ENCODE peak calls at places on chromosomes 7 and 10, in eight cellular contexts. S is fibroblast of lung, H is endodermal cell, V is psoas muscle, W is tibial artery, Y is AG04450, F is AG09309, J is body of pancreas. E is an unnamed sample.

GRCh38 chr10:32938554-32939061 is 19.4 kb downstream of the ITGB1 start:
- DNase-seq in H (peak; percentile 63), J (peak; percentile 31), F (no peak), Y (no peak), S (no peak), W (no peak), V (peak; percentile 61), E (no peak)

GRCh38 chr10:103569877-103570276 is 76.4 kb downstream of the NEURL1 start:
- DNase-seq in J (no peak), H (no peak), Y (no peak), W (no peak), V (no peak), S (no peak), F (no peak), E (no peak)

GRCh38 chr7:8590225-8590624 is 156.8 kb downstream of the NXPH1 start:
- DNase-seq in W (no peak), J (no peak), Y (no peak), F (no peak), V (no peak), H (no peak), S (no peak), E (no peak)

GRCh38 chr7:146492017-146492416 is 375.4 kb downstream of the CNTNAP2 start:
- DNase-seq in H (no peak), J (no peak), S (no peak), W (no peak), V (no peak), F (no peak), Y (no peak), E (no peak)

GRCh38 chr10:69831231-69831855 is 29.6 kb downstream of the COL13A1 start:
- DNase-seq in W (no peak), S (peak; percentile 38), Y (no peak), V (no peak), J (no peak), H (no peak), F (no peak), E (no peak)

GRCh38 chr10:22629843-22630228 is 84.5 kb downstream of the PIP4K2A start:
- DNase-seq in H (no peak), S (no peak), Y (no peak), F (no peak), V (no peak), J (no peak), W (no peak), E (no peak)

GRCh38 chr7:22563115-22563514 is 63.1 kb upstream of the STEAP1B start:
- DNase-seq in V (no peak), H (peak; percentile 63), Y (no peak), F (no peak), S (no peak), W (no peak), J (no peak), E (no peak)

GRCh38 chr10:351770-352318 is 216.6 kb downstream of the ZMYND11 start:
- DNase-seq in S (no peak), H (peak; percentile 34), F (no peak), Y (no peak), J (no peak), W (no peak), V (no peak), E (no peak)

GRCh38 chr7:142792129-142792528 is 21.4 kb downstream of the PRSS2 start:
- DNase-seq in F (no peak), H (no peak), Y (no peak), V (no peak), S (no peak), J (no peak), W (no peak), E (no peak)

GRCh38 chr10:89373916-89374711 is 3.7 kb upstream of the IFIT1B start:
- DNase-seq in H (no peak), J (peak; percentile 96), Y (no peak), F (peak; percentile 91), S (peak; percentile 96), V (peak; percentile 86), W (peak; percentile 96), E (no peak)

DNA sequence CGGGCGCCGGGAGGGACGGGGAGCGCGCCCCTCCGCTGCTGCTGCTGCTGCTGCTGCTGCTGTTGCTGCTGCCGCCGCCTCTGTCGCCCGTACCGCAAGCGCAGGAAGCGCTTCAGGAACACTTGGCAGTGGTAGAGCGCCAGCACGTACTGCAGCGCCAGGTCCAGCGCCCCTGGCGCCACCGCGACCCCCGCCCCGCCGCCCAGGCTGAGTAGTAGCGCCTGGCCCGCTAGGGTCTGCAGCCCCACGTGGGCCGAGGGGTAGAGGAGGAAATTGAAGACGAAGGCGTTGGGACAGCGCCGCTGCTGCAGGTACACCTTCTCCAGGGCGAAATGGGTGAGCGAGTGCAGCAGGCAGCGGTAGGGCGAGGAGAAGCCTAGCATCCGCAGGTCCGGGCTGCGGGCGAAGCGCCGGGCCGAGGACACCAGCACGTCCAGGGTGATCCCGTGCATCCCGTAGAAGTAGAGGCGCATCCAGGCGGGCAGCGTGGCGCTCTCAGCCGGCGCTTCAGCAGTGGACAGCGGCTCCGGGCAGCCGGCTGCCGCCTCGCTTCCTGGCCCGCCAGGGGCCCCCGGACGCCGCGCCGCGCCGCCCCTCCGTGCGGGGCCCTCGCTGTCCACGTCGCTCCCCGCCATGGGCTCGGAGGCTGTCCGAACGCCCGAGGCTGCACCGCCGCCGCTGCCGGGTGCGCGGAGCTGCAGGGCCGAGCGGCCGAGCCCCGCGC is at the start of gene TMEM229A:
- DNase-seq in Y (no peak), J (peak; percentile 37), W (no peak), F (no peak), V (peak; percentile 57), H (peak; percentile 90), S (peak; percentile 48), E (no peak)
- H3K4me3 ChIP-seq in Y (peak within 1 kb of the TSS; percentile 37), J (peak within 1 kb of the TSS; percentile 45), W (peak within 1 kb of the TSS; percentile 38), F (no peak within 1 kb of the TSS), V (peak within 1 kb of the TSS; percentile 68), H (peak within 1 kb of the TSS; percentile 84), S (peak within 1 kb of the TSS; percentile 10), E (no peak within 1 kb of the TSS)

GRCh38 chr10:37906382-37906781 is 49.0 kb upstream of the ZNF248 start:
- DNase-seq in V (no peak), Y (no peak), H (no peak), S (no peak), J (no peak), W (no peak), F (no peak), E (no peak)
- TF ChIP-seq CTCF in V (no peak), Y (no peak), H (no peak), S (no peak), J (no peak), W (no peak), F (no peak), E (no peak)

GRCh38 chr7:99617187-99617781 is 538 bp downstream of the ZSCAN25 start:
- DNase-seq in W (no peak), Y (no peak), F (no peak), V (no peak), J (no peak), S (no peak), H (peak; percentile 79), E (no peak)
- H3K4me3 ChIP-seq in W (peak overlapping the region; percentile 71), Y (peak overlapping the region; percentile 69), F (peak overlapping the region; percentile 83), V (peak overlapping the region; percentile 97), J (peak overlapping the region; percentile 93), S (peak overlapping the region; percentile 79), H (peak overlapping the region; percentile 92), E (peak overlapping the region; percentile 79)

GRCh38 chr10:31322647-31323046 is 3.6 kb downstream of the ZEB1 start:
- DNase-seq in J (no peak), V (no peak), Y (no peak), S (peak; percentile 25), H (no peak), F (no peak), W (no peak), E (no peak)
- TF ChIP-seq CTCF in J (no peak), V (peak; percentile 21), Y (peak; percentile 48), S (peak; percentile 51), H (peak; percentile 44), F (peak; percentile 44), W (no peak), E (peak; percentile 54)

DNA sequence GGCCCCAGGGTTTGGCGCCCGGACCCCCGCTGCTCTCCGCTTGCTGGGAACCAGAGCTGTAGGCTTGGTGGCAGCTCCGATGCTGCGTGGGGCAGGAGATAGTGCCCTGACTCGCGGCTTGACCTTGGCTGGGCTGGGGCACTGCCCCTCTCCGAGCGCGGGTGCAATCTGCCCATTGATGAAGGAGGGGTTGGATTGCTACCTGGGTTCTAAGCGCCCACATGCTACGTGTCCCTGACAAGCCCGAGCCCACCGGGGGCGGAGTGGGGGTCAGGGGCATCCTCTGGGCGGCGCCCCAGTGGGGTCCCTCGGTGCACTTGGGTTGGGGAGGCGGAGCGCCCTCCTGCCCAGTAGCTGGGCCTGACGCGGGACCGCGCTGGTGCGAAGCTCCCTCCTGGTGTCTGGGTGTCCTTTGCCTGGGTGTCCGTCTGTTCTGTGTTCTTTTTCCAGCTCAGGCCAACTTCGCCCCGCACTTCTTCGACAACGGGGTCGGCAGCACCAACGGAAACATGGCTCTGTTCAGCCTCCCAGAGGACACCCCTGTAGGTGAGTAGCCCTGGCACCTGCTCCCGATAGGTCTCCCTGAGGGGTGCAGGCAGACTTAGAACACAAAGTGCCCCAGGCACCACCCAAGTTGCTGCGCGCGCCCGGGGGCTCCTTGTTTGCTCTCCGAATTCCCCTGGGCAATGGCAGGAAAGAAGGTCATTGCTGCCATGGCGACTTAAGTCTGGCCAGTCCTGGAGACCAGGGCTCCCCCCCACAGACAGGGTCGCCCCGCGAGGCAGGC is 900 bp downstream of the CDHR1 start:
- DNase-seq in H (peak; percentile 59), F (no peak), W (no peak), V (no peak), Y (no peak), J (no peak), S (no peak), E (no peak)
- H3K4me3 ChIP-seq in H (peak overlapping the region; percentile 39), F (no peak overlapping the region), W (peak overlapping the region; percentile 38), V (peak overlapping the region; percentile 57), Y (no peak overlapping the region), J (no peak overlapping the region), S (no peak overlapping the region), E (peak overlapping the region; percentile 49)

GRCh38 chr10:70931168-70931805 is 42.9 kb upstream of the PCBD1 start:
- DNase-seq in Y (no peak), V (no peak), S (peak; percentile 81), J (no peak), F (no peak), H (peak; percentile 61), W (no peak), E (no peak)
- TF ChIP-seq CTCF in Y (no peak), V (no peak), S (no peak), J (no peak), F (no peak), H (no peak), W (no peak), E (no peak)

GRCh38 chr7:15836041-15836440 is 149.6 kb upstream of the MEOX2 start:
- DNase-seq in F (no peak), J (no peak), V (no peak), Y (no peak), H (no peak), S (peak; percentile 47), W (no peak), E (no peak)

GRCh38 chr7:15837627-15838026 is 151.1 kb upstream of the MEOX2 start:
- DNase-seq in Y (no peak), V (no peak), F (no peak), W (peak; percentile 40), H (no peak), J (no peak), S (no peak), E (no peak)

GRCh38 chr7:15839415-15840100 is 153.1 kb upstream of the MEOX2 start:
- DNase-seq in V (peak; percentile 82), S (no peak), W (peak; percentile 53), F (no peak), H (peak; percentile 87), Y (no peak), J (peak; percentile 19), E (no peak)
- H3K4me3 ChIP-seq in V (peak overlapping the region; percentile 52), S (peak overlapping the region; percentile 0), W (peak overlapping the region; percentile 47), F (peak overlapping the region; percentile 39), H (no peak overlapping the region), Y (peak overlapping the region; percentile 46), J (no peak overlapping the region), E (no peak overlapping the region)

GRCh38 chr10:131753336-131753735 is 147.5 kb upstream of the PPP2R2D start:
- DNase-seq in H (no peak), J (no peak), V (no peak), S (no peak), F (no peak), W (no peak), Y (no peak), E (no peak)
- TF ChIP-seq CTCF in H (no peak), J (no peak), V (no peak), S (no peak), F (no peak), W (no peak), Y (no peak), E (no peak)